ENCODE peak calls at places on chromosomes 11 and 22, in six cellular contexts. G is anterior cingulate cortex; Z is AG10803; U is astrocyte of the hippocampus; D is central memory CD4-positive, alpha-beta T cell; Q is amygdala. O is an unnamed sample.

GRCh38 chr11:8766043-8766992 is 83.7 kb downstream of the RPL27A start:
- DNase-seq in U (peak; percentile 89), D (no peak), Q (no peak), Z (peak; percentile 65), G (no peak), O (peak; percentile 64)

GRCh38 chr11:121643530-121644512 is 191.1 kb upstream of the SORL1-AS1 start:
- DNase-seq in Z (no peak), G (no peak), U (no peak), Q (no peak), D (no peak), O (no peak)

GRCh38 chr11:96134622-96135021 is 208.4 kb downstream of the MAML2 start:
- DNase-seq in U (no peak), Z (peak; percentile 73), Q (no peak), D (peak; percentile 36), G (no peak), O (peak; percentile 40)

GRCh38 chr11:782264-783174 is 5.2 kb upstream of the GATD1 start:
- DNase-seq in U (no peak), D (no peak), Q (no peak), G (no peak), Z (no peak), O (no peak)

GRCh38 chr11:64876226-64876750 is 2.1 kb downstream of the EHD1 start:
- DNase-seq in G (no peak), Q (peak; percentile 33), D (no peak), Z (no peak), U (no peak), O (peak; percentile 66)

GRCh38 chr11:17985517-17985916 is 27.3 kb downstream of the SERGEF start:
- DNase-seq in U (peak; percentile 90), G (no peak), D (no peak), Z (no peak), Q (no peak), O (no peak)

GRCh38 chr22:24289781-24290181 is 19.1 kb downstream of the SPECC1L start:
- DNase-seq in Q (no peak), U (peak; percentile 64), Z (no peak), D (no peak), G (no peak), O (no peak)

GRCh38 chr11:59271247-59271755 is 58.6 kb upstream of the MPEG1 start:
- DNase-seq in G (no peak), Q (no peak), D (no peak), U (no peak), Z (no peak), O (no peak)

GRCh38 chr22:19667872-19668740 is 46.2 kb upstream of the SEPTIN5 start:
- DNase-seq in Z (no peak), Q (no peak), G (no peak), U (no peak), D (no peak), O (no peak)

GRCh38 chr11:44899959-44900358 is 50.7 kb downstream of the TP53I11 start:
- DNase-seq in D (peak; percentile 18), U (peak; percentile 49), Z (peak; percentile 64), G (no peak), Q (no peak), O (peak; percentile 6)

GRCh38 chr11:56910785-56911184 is 77.9 kb upstream of the OR5AK2 start:
- DNase-seq in G (no peak), U (peak; percentile 38), D (no peak), Z (no peak), Q (no peak), O (peak; percentile 53)

GRCh38 chr11:125874556-125875124 is 12.8 kb upstream of the HYLS1 start:
- DNase-seq in U (peak; percentile 84), G (peak; percentile 25), D (peak; percentile 24), Z (peak; percentile 66), Q (peak; percentile 25), O (peak; percentile 69)

GRCh38 chr11:123328281-123328680 is 101.8 kb upstream of the GRAMD1B start:
- DNase-seq in Q (no peak), Z (no peak), D (no peak), G (no peak), U (no peak), O (no peak)

GRCh38 chr11:8905528-8906165 is 5.3 kb upstream of the AKIP1 start:
- DNase-seq in Z (peak; percentile 91), D (no peak), G (no peak), U (peak; percentile 47), Q (no peak), O (peak; percentile 32)

GRCh38 chr11:68317147-68317785 is 4.9 kb downstream of the LRP5 start:
- DNase-seq in Z (no peak), U (no peak), D (no peak), Q (no peak), G (no peak), O (no peak)

GRCh38 chr22:42991010-42991651 is 23.8 kb downstream of the PACSIN2 start:
- DNase-seq in D (no peak), U (peak; percentile 71), Z (peak; percentile 82), Q (no peak), G (no peak), O (peak; percentile 51)

GRCh38 chr11:44862546-44863101 is 88.1 kb downstream of the TP53I11 start:
- DNase-seq in Z (no peak), Q (no peak), U (peak; percentile 45), D (no peak), G (no peak), O (no peak)

GRCh38 chr11:125070699-125071254 is 7.7 kb downstream of the SLC37A2 start:
- DNase-seq in Z (peak; percentile 64), Q (no peak), G (no peak), D (no peak), U (no peak), O (no peak)

GRCh38 chr22:38865201-38866023 is 6.6 kb downstream of the CBX6 start:
- DNase-seq in U (no peak), Z (no peak), Q (no peak), D (no peak), G (no peak), O (no peak)

GRCh38 chr11:47987310-47987709 is 7.0 kb downstream of the PTPRJ start:
- DNase-seq in D (no peak), G (no peak), Z (no peak), U (no peak), Q (no peak), O (no peak)

GRCh38 chr11:44780940-44781631 is 54.3 kb downstream of the TSPAN18 start:
- DNase-seq in Z (no peak), D (no peak), G (no peak), Q (no peak), U (peak; percentile 55), O (no peak)

GRCh38 chr22:39839198-39839597 is 54.4 kb downstream of the ENTHD1 start:
- DNase-seq in Q (no peak), U (no peak), Z (no peak), G (no peak), D (no peak), O (no peak)

GRCh38 chr22:30312053-30312452 is 14.7 kb downstream of the TBC1D10A start:
- DNase-seq in Q (no peak), U (no peak), D (no peak), G (no peak), Z (peak; percentile 79), O (no peak)

GRCh38 chr11:15667127-15667725 is 552.5 kb downstream of the INSC start:
- DNase-seq in U (no peak), Q (no peak), G (no peak), D (no peak), Z (no peak), O (no peak)

GRCh38 chr11:60840711-60841430 is 1.0 kb upstream of the CCDC86 start:
- DNase-seq in U (peak; percentile 95), G (no peak), D (no peak), Z (peak; percentile 97), Q (no peak), O (peak; percentile 12)

GRCh38 chr11:40215605-40216004 is 1243.8 kb downstream of the LRRC4C start:
- DNase-seq in Q (no peak), D (no peak), Z (no peak), U (no peak), G (no peak), O (no peak)

GRCh38 chr11:84722583-84723108 is 904.5 kb downstream of the DLG2 start:
- DNase-seq in D (no peak), Z (no peak), U (no peak), Q (no peak), G (no peak), O (no peak)

GRCh38 chr22:38258895-38259294 is 13.9 kb downstream of the TMEM184B start:
- DNase-seq in Z (no peak), U (no peak), G (no peak), D (no peak), Q (no peak), O (no peak)

GRCh38 chr22:34427841-34428240 is 507.6 kb upstream of the LARGE1 start:
- DNase-seq in G (no peak), Q (no peak), U (no peak), Z (no peak), D (no peak), O (no peak)